ENCODE peak calls at places on chromosomes 7 and 10, in seven cellular contexts. One of them, this sample, is unnamed.

GRCh38 chr7:138460176-138460648 is at the start of gene TRIM24:
- DNase-seq in Peyer's patch: no peak
- DNase-seq in fibroblast of lung: no peak
- DNase-seq in astrocyte: peak
- DNase-seq in esophagus muscularis mucosa: no peak
- DNase-seq in heart left ventricle: peak
- DNase-seq in transverse colon: no peak
- DNase-seq in this sample: no peak

GRCh38 chr7:15602236-15602635 is 40.4 kb upstream of the AGMO start:
- DNase-seq in fibroblast of lung: peak
- DNase-seq in heart left ventricle: no peak
- DNase-seq in Peyer's patch: no peak
- DNase-seq in esophagus muscularis mucosa: no peak
- DNase-seq in astrocyte: no peak
- DNase-seq in transverse colon: no peak
- DNase-seq in this sample: peak

GRCh38 chr7:139974179-139974811 is 88.5 kb downstream of the PARP12 start:
- DNase-seq in astrocyte: no peak
- DNase-seq in transverse colon: no peak
- DNase-seq in esophagus muscularis mucosa: no peak
- DNase-seq in Peyer's patch: no peak
- DNase-seq in fibroblast of lung: no peak
- DNase-seq in heart left ventricle: no peak
- DNase-seq in this sample: no peak

GRCh38 chr7:116315293-116315692 is 105.0 kb downstream of the TES start:
- DNase-seq in Peyer's patch: no peak
- DNase-seq in astrocyte: peak
- DNase-seq in transverse colon: no peak
- DNase-seq in esophagus muscularis mucosa: no peak
- DNase-seq in fibroblast of lung: peak
- DNase-seq in heart left ventricle: peak
- DNase-seq in this sample: no peak

GRCh38 chr7:30164567-30164966 is 29.8 kb downstream of the MTURN start:
- DNase-seq in astrocyte: peak
- DNase-seq in Peyer's patch: no peak
- DNase-seq in heart left ventricle: no peak
- DNase-seq in fibroblast of lung: peak
- DNase-seq in esophagus muscularis mucosa: no peak
- DNase-seq in transverse colon: no peak
- DNase-seq in this sample: peak

GRCh38 chr10:69213601-69214311 is 6.4 kb upstream of the HKDC1 start:
- DNase-seq in fibroblast of lung: peak
- DNase-seq in esophagus muscularis mucosa: no peak
- DNase-seq in transverse colon: no peak
- DNase-seq in astrocyte: no peak
- DNase-seq in Peyer's patch: no peak
- DNase-seq in heart left ventricle: no peak
- DNase-seq in this sample: peak

GRCh38 chr10:65518379-65518778 is 1407.5 kb upstream of the LRRTM3 start:
- DNase-seq in astrocyte: peak
- DNase-seq in fibroblast of lung: no peak
- DNase-seq in transverse colon: no peak
- DNase-seq in esophagus muscularis mucosa: no peak
- DNase-seq in heart left ventricle: no peak
- DNase-seq in Peyer's patch: no peak
- DNase-seq in this sample: no peak

GRCh38 chr7:100578246-100579183 is 4.8 kb upstream of the SAP25 start:
- DNase-seq in esophagus muscularis mucosa: no peak
- DNase-seq in Peyer's patch: no peak
- DNase-seq in astrocyte: no peak
- DNase-seq in heart left ventricle: no peak
- DNase-seq in transverse colon: no peak
- DNase-seq in fibroblast of lung: no peak
- DNase-seq in this sample: no peak

GRCh38 chr10:111511751-111512150 is 434.9 kb downstream of the ADRA2A start:
- DNase-seq in esophagus muscularis mucosa: no peak
- DNase-seq in astrocyte: no peak
- DNase-seq in transverse colon: no peak
- DNase-seq in heart left ventricle: no peak
- DNase-seq in fibroblast of lung: no peak
- DNase-seq in Peyer's patch: no peak
- DNase-seq in this sample: peak

GRCh38 chr7:102146989-102147388 is 139.7 kb upstream of the SH2B2 start:
- DNase-seq in fibroblast of lung: peak
- DNase-seq in transverse colon: no peak
- DNase-seq in heart left ventricle: peak
- DNase-seq in Peyer's patch: no peak
- DNase-seq in astrocyte: peak
- DNase-seq in esophagus muscularis mucosa: no peak
- DNase-seq in this sample: no peak

GRCh38 chr7:78125884-78126283 is 327.3 kb downstream of the PHTF2 start:
- DNase-seq in Peyer's patch: no peak
- DNase-seq in esophagus muscularis mucosa: no peak
- DNase-seq in astrocyte: peak
- DNase-seq in fibroblast of lung: peak
- DNase-seq in heart left ventricle: no peak
- DNase-seq in transverse colon: no peak
- DNase-seq in this sample: no peak

GRCh38 chr7:137006293-137006692 is 137.8 kb downstream of the CHRM2 start:
- DNase-seq in heart left ventricle: peak
- DNase-seq in astrocyte: no peak
- DNase-seq in Peyer's patch: no peak
- DNase-seq in esophagus muscularis mucosa: no peak
- DNase-seq in transverse colon: no peak
- DNase-seq in fibroblast of lung: peak
- DNase-seq in this sample: no peak

GRCh38 chr10:78974409-78975317 is 94.1 kb upstream of the ZMIZ1 start:
- DNase-seq in transverse colon: peak
- DNase-seq in Peyer's patch: peak
- DNase-seq in esophagus muscularis mucosa: peak
- DNase-seq in fibroblast of lung: peak
- DNase-seq in heart left ventricle: peak
- DNase-seq in astrocyte: peak
- DNase-seq in this sample: peak

GRCh38 chr7:2260820-2261219 is 18.8 kb downstream of the NUDT1 start:
- DNase-seq in fibroblast of lung: no peak
- DNase-seq in Peyer's patch: no peak
- DNase-seq in heart left ventricle: no peak
- DNase-seq in astrocyte: no peak
- DNase-seq in transverse colon: no peak
- DNase-seq in esophagus muscularis mucosa: no peak
- DNase-seq in this sample: no peak

GRCh38 chr7:48337012-48337621 is 165.9 kb downstream of the ABCA13 start:
- DNase-seq in transverse colon: no peak
- DNase-seq in esophagus muscularis mucosa: no peak
- DNase-seq in heart left ventricle: no peak
- DNase-seq in Peyer's patch: no peak
- DNase-seq in astrocyte: peak
- DNase-seq in fibroblast of lung: peak
- DNase-seq in this sample: peak

GRCh38 chr10:50367732-50368131 is 116.4 kb upstream of the ASAH2 start:
- DNase-seq in astrocyte: peak
- DNase-seq in transverse colon: peak
- DNase-seq in esophagus muscularis mucosa: no peak
- DNase-seq in fibroblast of lung: peak
- DNase-seq in Peyer's patch: no peak
- DNase-seq in heart left ventricle: no peak
- DNase-seq in this sample: peak

GRCh38 chr7:4726051-4726450 is 44.0 kb downstream of the FOXK1 start:
- DNase-seq in heart left ventricle: no peak
- DNase-seq in Peyer's patch: no peak
- DNase-seq in transverse colon: no peak
- DNase-seq in fibroblast of lung: no peak
- DNase-seq in esophagus muscularis mucosa: no peak
- DNase-seq in astrocyte: no peak
- DNase-seq in this sample: no peak

GRCh38 chr7:44338600-44338999 is 13.2 kb upstream of the CAMK2B start:
- DNase-seq in esophagus muscularis mucosa: no peak
- DNase-seq in fibroblast of lung: no peak
- DNase-seq in transverse colon: no peak
- DNase-seq in heart left ventricle: no peak
- DNase-seq in Peyer's patch: no peak
- DNase-seq in astrocyte: no peak
- DNase-seq in this sample: no peak

GRCh38 chr10:112585960-112586359 is 138.9 kb downstream of the VTI1A start:
- DNase-seq in esophagus muscularis mucosa: no peak
- DNase-seq in heart left ventricle: no peak
- DNase-seq in Peyer's patch: no peak
- DNase-seq in fibroblast of lung: peak
- DNase-seq in astrocyte: peak
- DNase-seq in transverse colon: no peak
- DNase-seq in this sample: no peak

GRCh38 chr7:122887198-122887597 is 938 bp upstream of the CADPS2 start:
- DNase-seq in transverse colon: peak
- DNase-seq in heart left ventricle: peak
- DNase-seq in esophagus muscularis mucosa: no peak
- DNase-seq in astrocyte: peak
- DNase-seq in fibroblast of lung: peak
- DNase-seq in Peyer's patch: peak
- DNase-seq in this sample: peak

GRCh38 chr7:124276005-124276606 is 243.2 kb upstream of the TMEM229A start:
- DNase-seq in esophagus muscularis mucosa: no peak
- DNase-seq in heart left ventricle: no peak
- DNase-seq in fibroblast of lung: peak
- DNase-seq in astrocyte: no peak
- DNase-seq in Peyer's patch: peak
- DNase-seq in transverse colon: peak
- DNase-seq in this sample: peak

GRCh38 chr10:26448292-26448691 is 10.2 kb downstream of the APBB1IP start:
- DNase-seq in Peyer's patch: no peak
- DNase-seq in esophagus muscularis mucosa: no peak
- DNase-seq in transverse colon: no peak
- DNase-seq in fibroblast of lung: no peak
- DNase-seq in astrocyte: no peak
- DNase-seq in heart left ventricle: no peak
- DNase-seq in this sample: no peak
- TF ChIP-seq CTCF in Peyer's patch: no peak
- TF ChIP-seq CTCF in esophagus muscularis mucosa: no peak
- TF ChIP-seq CTCF in transverse colon: no peak
- TF ChIP-seq CTCF in fibroblast of lung: no peak
- TF ChIP-seq CTCF in astrocyte: no peak
- TF ChIP-seq CTCF in heart left ventricle: no peak
- TF ChIP-seq CTCF in this sample: no peak

DNA sequence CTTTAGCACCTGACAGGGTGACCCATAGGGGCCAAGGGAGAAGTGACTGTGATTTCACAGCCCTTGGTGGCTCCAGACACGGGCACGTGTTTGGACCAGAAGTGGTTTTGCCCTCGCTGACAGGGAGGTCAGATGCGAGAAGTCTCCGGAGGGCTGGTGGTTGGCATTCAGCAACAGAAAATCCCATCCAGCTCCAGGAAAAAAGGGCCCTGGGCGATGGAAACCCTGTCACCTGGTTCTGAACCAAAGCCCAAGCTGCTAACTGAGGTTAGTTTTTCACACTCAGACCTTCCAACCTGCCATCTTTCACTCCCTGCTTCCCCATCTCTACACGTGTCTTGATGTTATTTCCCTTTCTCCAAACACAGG is 272.9 kb downstream of the TRIL start:
- DNase-seq in heart left ventricle: peak
- DNase-seq in Peyer's patch: peak
- DNase-seq in astrocyte: no peak
- DNase-seq in esophagus muscularis mucosa: no peak
- DNase-seq in fibroblast of lung: no peak
- DNase-seq in transverse colon: peak
- DNase-seq in this sample: no peak
- H3K27ac ChIP-seq in heart left ventricle: peak
- H3K27ac ChIP-seq in Peyer's patch: peak
- H3K27ac ChIP-seq in astrocyte: peak
- H3K27ac ChIP-seq in esophagus muscularis mucosa: peak
- H3K27ac ChIP-seq in fibroblast of lung: peak
- H3K27ac ChIP-seq in transverse colon: peak
- H3K27ac ChIP-seq in this sample: peak

GRCh38 chr7:111873963-111874693 is 311.8 kb upstream of the IMMP2L start:
- DNase-seq in heart left ventricle: no peak
- DNase-seq in fibroblast of lung: peak
- DNase-seq in esophagus muscularis mucosa: no peak
- DNase-seq in astrocyte: peak
- DNase-seq in Peyer's patch: no peak
- DNase-seq in transverse colon: no peak
- DNase-seq in this sample: no peak

GRCh38 chr7:111877931-111878330 is 315.6 kb upstream of the IMMP2L start:
- DNase-seq in fibroblast of lung: no peak
- DNase-seq in esophagus muscularis mucosa: no peak
- DNase-seq in transverse colon: no peak
- DNase-seq in heart left ventricle: no peak
- DNase-seq in astrocyte: no peak
- DNase-seq in Peyer's patch: no peak
- DNase-seq in this sample: no peak

GRCh38 chr7:111883241-111883640 is 320.9 kb upstream of the IMMP2L start:
- DNase-seq in Peyer's patch: no peak
- DNase-seq in transverse colon: no peak
- DNase-seq in astrocyte: no peak
- DNase-seq in esophagus muscularis mucosa: no peak
- DNase-seq in heart left ventricle: no peak
- DNase-seq in fibroblast of lung: no peak
- DNase-seq in this sample: no peak

GRCh38 chr7:111872837-111873646 is 310.8 kb upstream of the IMMP2L start:
- DNase-seq in Peyer's patch: no peak
- DNase-seq in heart left ventricle: no peak
- DNase-seq in astrocyte: no peak
- DNase-seq in fibroblast of lung: no peak
- DNase-seq in transverse colon: no peak
- DNase-seq in esophagus muscularis mucosa: no peak
- DNase-seq in this sample: no peak

DNA sequence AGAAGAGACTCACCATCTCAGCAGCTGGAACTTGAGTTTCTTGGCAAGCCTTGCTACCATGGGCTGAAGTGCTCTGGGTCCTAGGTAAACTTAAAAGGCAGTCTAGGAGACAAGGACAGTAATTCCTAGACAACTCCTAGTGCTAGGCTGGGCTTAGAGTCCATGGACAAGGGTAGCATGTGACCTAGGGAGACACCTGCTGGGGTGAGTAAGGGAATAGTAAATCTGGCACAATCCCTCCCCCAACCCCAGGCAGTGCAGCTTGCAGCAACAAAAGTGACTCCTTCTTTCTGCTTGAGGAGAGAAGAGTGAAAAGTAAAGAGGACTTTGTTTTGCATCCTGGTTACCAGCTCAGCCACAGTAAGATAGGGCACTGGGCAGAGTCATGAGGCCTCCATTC is 316.5 kb upstream of the IMMP2L start:
- DNase-seq in Peyer's patch: no peak
- DNase-seq in transverse colon: no peak
- DNase-seq in astrocyte: no peak
- DNase-seq in heart left ventricle: no peak
- DNase-seq in fibroblast of lung: no peak
- DNase-seq in esophagus muscularis mucosa: no peak
- DNase-seq in this sample: no peak
- H3K4me3 ChIP-seq in Peyer's patch: no peak
- H3K4me3 ChIP-seq in transverse colon: no peak
- H3K4me3 ChIP-seq in astrocyte: no peak
- H3K4me3 ChIP-seq in heart left ventricle: no peak
- H3K4me3 ChIP-seq in fibroblast of lung: no peak
- H3K4me3 ChIP-seq in esophagus muscularis mucosa: no peak
- H3K4me3 ChIP-seq in this sample: no peak

DNA sequence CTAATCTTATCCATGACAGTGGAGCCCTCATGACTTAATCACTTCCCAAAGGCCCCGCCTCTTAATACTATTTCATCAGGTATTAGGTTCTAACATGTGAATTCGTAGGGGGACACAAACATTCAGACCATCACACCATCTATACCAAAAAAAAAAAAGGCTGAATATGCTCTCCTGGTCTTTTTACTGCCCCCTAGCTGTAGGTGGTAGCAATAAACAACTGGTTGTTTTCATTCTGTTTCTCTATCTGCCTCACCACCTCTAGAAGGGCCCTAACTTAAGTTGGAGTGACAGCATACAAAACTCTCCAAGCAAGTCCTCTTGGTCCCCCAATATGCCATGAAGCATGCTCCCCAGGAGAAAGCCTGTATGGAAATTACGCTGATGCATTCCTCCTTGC is 94.1 kb downstream of the GRM8 start:
- DNase-seq in astrocyte: no peak
- DNase-seq in esophagus muscularis mucosa: no peak
- DNase-seq in Peyer's patch: no peak
- DNase-seq in fibroblast of lung: no peak
- DNase-seq in transverse colon: no peak
- DNase-seq in heart left ventricle: no peak
- DNase-seq in this sample: no peak
- TF ChIP-seq CTCF in astrocyte: no peak
- TF ChIP-seq CTCF in esophagus muscularis mucosa: no peak
- TF ChIP-seq CTCF in Peyer's patch: no peak
- TF ChIP-seq CTCF in fibroblast of lung: no peak
- TF ChIP-seq CTCF in transverse colon: no peak
- TF ChIP-seq CTCF in heart left ventricle: peak
- TF ChIP-seq CTCF in this sample: no peak